ENCODE peak calls at places on chromosomes 5 and 9, in eight cellular contexts. One of them, this sample, is unnamed.

GRCh38 chr9:124595743-124596142 is 88.5 kb upstream of the NR5A1 start:
- DNase-seq in stimulated activated CD4-positive, alpha-beta T cell treated with anti-CD3 and anti-CD28 coated beads, Interleukin-15, amount 100 ng/mL, for 24 hours: no peak
- DNase-seq in CD8-positive, alpha-beta memory T cell: no peak
- DNase-seq in HuH-7.5: peak; percentile 75
- DNase-seq in NCI-H1694 treated with DMSO at 0.1 percent for 48 hours: no peak
- DNase-seq in AG08395: no peak
- DNase-seq in GM20000: no peak
- DNase-seq in foreskin fibroblast: no peak
- DNase-seq in this sample: peak; percentile 80

GRCh38 chr9:21398955-21399489 is 9.9 kb upstream of the IFNA8 start:
- DNase-seq in foreskin fibroblast: no peak
- DNase-seq in AG08395: no peak
- DNase-seq in HuH-7.5: no peak
- DNase-seq in CD8-positive, alpha-beta memory T cell: no peak
- DNase-seq in GM20000: no peak
- DNase-seq in NCI-H1694 treated with DMSO at 0.1 percent for 48 hours: no peak
- DNase-seq in stimulated activated CD4-positive, alpha-beta T cell treated with anti-CD3 and anti-CD28 coated beads, Interleukin-15, amount 100 ng/mL, for 24 hours: no peak
- DNase-seq in this sample: no peak

GRCh38 chr5:43560128-43560527 is 3.3 kb upstream of the PAIP1 start:
- DNase-seq in HuH-7.5: no peak
- DNase-seq in foreskin fibroblast: peak; percentile 93
- DNase-seq in stimulated activated CD4-positive, alpha-beta T cell treated with anti-CD3 and anti-CD28 coated beads, Interleukin-15, amount 100 ng/mL, for 24 hours: no peak
- DNase-seq in CD8-positive, alpha-beta memory T cell: no peak
- DNase-seq in NCI-H1694 treated with DMSO at 0.1 percent for 48 hours: no peak
- DNase-seq in GM20000: no peak
- DNase-seq in AG08395: no peak
- DNase-seq in this sample: no peak

GRCh38 chr5:71974165-71974564 is 133.1 kb upstream of the MAP1B start:
- DNase-seq in AG08395: no peak
- DNase-seq in HuH-7.5: no peak
- DNase-seq in GM20000: no peak
- DNase-seq in stimulated activated CD4-positive, alpha-beta T cell treated with anti-CD3 and anti-CD28 coated beads, Interleukin-15, amount 100 ng/mL, for 24 hours: no peak
- DNase-seq in foreskin fibroblast: no peak
- DNase-seq in CD8-positive, alpha-beta memory T cell: no peak
- DNase-seq in NCI-H1694 treated with DMSO at 0.1 percent for 48 hours: no peak
- DNase-seq in this sample: no peak

GRCh38 chr5:66498791-66499207 is 97.4 kb upstream of the MAST4 start:
- DNase-seq in GM20000: peak; percentile 18
- DNase-seq in foreskin fibroblast: no peak
- DNase-seq in CD8-positive, alpha-beta memory T cell: no peak
- DNase-seq in AG08395: peak; percentile 2
- DNase-seq in NCI-H1694 treated with DMSO at 0.1 percent for 48 hours: no peak
- DNase-seq in stimulated activated CD4-positive, alpha-beta T cell treated with anti-CD3 and anti-CD28 coated beads, Interleukin-15, amount 100 ng/mL, for 24 hours: no peak
- DNase-seq in HuH-7.5: no peak
- DNase-seq in this sample: peak; percentile 6

GRCh38 chr9:14523545-14523944 is 169.7 kb downstream of the ZDHHC21 start:
- DNase-seq in stimulated activated CD4-positive, alpha-beta T cell treated with anti-CD3 and anti-CD28 coated beads, Interleukin-15, amount 100 ng/mL, for 24 hours: no peak
- DNase-seq in NCI-H1694 treated with DMSO at 0.1 percent for 48 hours: no peak
- DNase-seq in CD8-positive, alpha-beta memory T cell: no peak
- DNase-seq in HuH-7.5: no peak
- DNase-seq in AG08395: no peak
- DNase-seq in foreskin fibroblast: no peak
- DNase-seq in GM20000: no peak
- DNase-seq in this sample: no peak

GRCh38 chr9:35962126-35962906 is 4.4 kb upstream of the OR2S2 start:
- DNase-seq in HuH-7.5: no peak
- DNase-seq in AG08395: peak; percentile 89
- DNase-seq in stimulated activated CD4-positive, alpha-beta T cell treated with anti-CD3 and anti-CD28 coated beads, Interleukin-15, amount 100 ng/mL, for 24 hours: no peak
- DNase-seq in foreskin fibroblast: peak; percentile 75
- DNase-seq in CD8-positive, alpha-beta memory T cell: no peak
- DNase-seq in NCI-H1694 treated with DMSO at 0.1 percent for 48 hours: no peak
- DNase-seq in GM20000: no peak
- DNase-seq in this sample: no peak

GRCh38 chr9:3708751-3709150 is 182.9 kb upstream of the RFX3 start:
- DNase-seq in AG08395: no peak
- DNase-seq in CD8-positive, alpha-beta memory T cell: no peak
- DNase-seq in foreskin fibroblast: peak; percentile 63
- DNase-seq in stimulated activated CD4-positive, alpha-beta T cell treated with anti-CD3 and anti-CD28 coated beads, Interleukin-15, amount 100 ng/mL, for 24 hours: no peak
- DNase-seq in HuH-7.5: no peak
- DNase-seq in GM20000: no peak
- DNase-seq in NCI-H1694 treated with DMSO at 0.1 percent for 48 hours: peak; percentile 20
- DNase-seq in this sample: no peak

GRCh38 chr5:62064993-62065392 is 241.0 kb upstream of the KIF2A start:
- DNase-seq in GM20000: no peak
- DNase-seq in foreskin fibroblast: peak; percentile 7
- DNase-seq in CD8-positive, alpha-beta memory T cell: no peak
- DNase-seq in NCI-H1694 treated with DMSO at 0.1 percent for 48 hours: no peak
- DNase-seq in stimulated activated CD4-positive, alpha-beta T cell treated with anti-CD3 and anti-CD28 coated beads, Interleukin-15, amount 100 ng/mL, for 24 hours: no peak
- DNase-seq in AG08395: no peak
- DNase-seq in HuH-7.5: no peak
- DNase-seq in this sample: no peak

GRCh38 chr5:123412206-123412605 is 11.0 kb downstream of the CEP120 start:
- DNase-seq in GM20000: no peak
- DNase-seq in stimulated activated CD4-positive, alpha-beta T cell treated with anti-CD3 and anti-CD28 coated beads, Interleukin-15, amount 100 ng/mL, for 24 hours: no peak
- DNase-seq in AG08395: no peak
- DNase-seq in foreskin fibroblast: no peak
- DNase-seq in CD8-positive, alpha-beta memory T cell: no peak
- DNase-seq in HuH-7.5: no peak
- DNase-seq in NCI-H1694 treated with DMSO at 0.1 percent for 48 hours: no peak
- DNase-seq in this sample: no peak

GRCh38 chr9:13555989-13556500 is 276.6 kb upstream of the MPDZ start:
- DNase-seq in foreskin fibroblast: no peak
- DNase-seq in GM20000: no peak
- DNase-seq in AG08395: no peak
- DNase-seq in stimulated activated CD4-positive, alpha-beta T cell treated with anti-CD3 and anti-CD28 coated beads, Interleukin-15, amount 100 ng/mL, for 24 hours: no peak
- DNase-seq in HuH-7.5: no peak
- DNase-seq in CD8-positive, alpha-beta memory T cell: no peak
- DNase-seq in NCI-H1694 treated with DMSO at 0.1 percent for 48 hours: no peak
- DNase-seq in this sample: no peak

GRCh38 chr9:115250646-115251045 is 132.7 kb upstream of the TNC start:
- DNase-seq in CD8-positive, alpha-beta memory T cell: no peak
- DNase-seq in NCI-H1694 treated with DMSO at 0.1 percent for 48 hours: no peak
- DNase-seq in HuH-7.5: no peak
- DNase-seq in AG08395: peak; percentile 90
- DNase-seq in GM20000: no peak
- DNase-seq in stimulated activated CD4-positive, alpha-beta T cell treated with anti-CD3 and anti-CD28 coated beads, Interleukin-15, amount 100 ng/mL, for 24 hours: no peak
- DNase-seq in foreskin fibroblast: peak; percentile 96
- DNase-seq in this sample: no peak

GRCh38 chr9:136439550-136440408 is at the start of gene INPP5E:
- DNase-seq in AG08395: peak; percentile 93
- DNase-seq in CD8-positive, alpha-beta memory T cell: peak; percentile 81
- DNase-seq in stimulated activated CD4-positive, alpha-beta T cell treated with anti-CD3 and anti-CD28 coated beads, Interleukin-15, amount 100 ng/mL, for 24 hours: peak; percentile 86
- DNase-seq in NCI-H1694 treated with DMSO at 0.1 percent for 48 hours: no peak
- DNase-seq in HuH-7.5: peak; percentile 95
- DNase-seq in foreskin fibroblast: peak; percentile 86
- DNase-seq in GM20000: peak; percentile 98
- DNase-seq in this sample: peak; percentile 16

GRCh38 chr9:101394687-101395086 is 3.7 kb downstream of the MRPL50 start:
- DNase-seq in HuH-7.5: no peak
- DNase-seq in NCI-H1694 treated with DMSO at 0.1 percent for 48 hours: no peak
- DNase-seq in GM20000: no peak
- DNase-seq in CD8-positive, alpha-beta memory T cell: no peak
- DNase-seq in AG08395: no peak
- DNase-seq in stimulated activated CD4-positive, alpha-beta T cell treated with anti-CD3 and anti-CD28 coated beads, Interleukin-15, amount 100 ng/mL, for 24 hours: no peak
- DNase-seq in foreskin fibroblast: no peak
- DNase-seq in this sample: no peak

GRCh38 chr5:84715087-84715486 is 330.4 kb upstream of the EDIL3 start:
- DNase-seq in NCI-H1694 treated with DMSO at 0.1 percent for 48 hours: no peak
- DNase-seq in CD8-positive, alpha-beta memory T cell: no peak
- DNase-seq in GM20000: no peak
- DNase-seq in HuH-7.5: no peak
- DNase-seq in AG08395: no peak
- DNase-seq in stimulated activated CD4-positive, alpha-beta T cell treated with anti-CD3 and anti-CD28 coated beads, Interleukin-15, amount 100 ng/mL, for 24 hours: no peak
- DNase-seq in foreskin fibroblast: no peak
- DNase-seq in this sample: no peak

GRCh38 chr5:77893225-77893860 is 117.2 kb upstream of the TBCA start:
- DNase-seq in GM20000: no peak
- DNase-seq in foreskin fibroblast: peak; percentile 98
- DNase-seq in AG08395: peak; percentile 96
- DNase-seq in stimulated activated CD4-positive, alpha-beta T cell treated with anti-CD3 and anti-CD28 coated beads, Interleukin-15, amount 100 ng/mL, for 24 hours: peak; percentile 6
- DNase-seq in CD8-positive, alpha-beta memory T cell: no peak
- DNase-seq in NCI-H1694 treated with DMSO at 0.1 percent for 48 hours: no peak
- DNase-seq in HuH-7.5: no peak
- DNase-seq in this sample: peak; percentile 27

GRCh38 chr9:129567842-129568559 is 52.9 kb downstream of the C9orf50 start:
- DNase-seq in AG08395: peak; percentile 65
- DNase-seq in stimulated activated CD4-positive, alpha-beta T cell treated with anti-CD3 and anti-CD28 coated beads, Interleukin-15, amount 100 ng/mL, for 24 hours: no peak
- DNase-seq in foreskin fibroblast: peak; percentile 85
- DNase-seq in GM20000: no peak
- DNase-seq in HuH-7.5: peak; percentile 70
- DNase-seq in CD8-positive, alpha-beta memory T cell: no peak
- DNase-seq in NCI-H1694 treated with DMSO at 0.1 percent for 48 hours: peak; percentile 55
- DNase-seq in this sample: peak; percentile 75

GRCh38 chr9:98538203-98538602 is 170.5 kb downstream of the GABBR2 start:
- DNase-seq in foreskin fibroblast: no peak
- DNase-seq in stimulated activated CD4-positive, alpha-beta T cell treated with anti-CD3 and anti-CD28 coated beads, Interleukin-15, amount 100 ng/mL, for 24 hours: no peak
- DNase-seq in AG08395: no peak
- DNase-seq in CD8-positive, alpha-beta memory T cell: no peak
- DNase-seq in NCI-H1694 treated with DMSO at 0.1 percent for 48 hours: no peak
- DNase-seq in HuH-7.5: no peak
- DNase-seq in GM20000: no peak
- DNase-seq in this sample: no peak

GRCh38 chr5:88691945-88692868 is 190.8 kb downstream of the MEF2C start:
- DNase-seq in GM20000: no peak
- DNase-seq in foreskin fibroblast: no peak
- DNase-seq in HuH-7.5: no peak
- DNase-seq in stimulated activated CD4-positive, alpha-beta T cell treated with anti-CD3 and anti-CD28 coated beads, Interleukin-15, amount 100 ng/mL, for 24 hours: no peak
- DNase-seq in NCI-H1694 treated with DMSO at 0.1 percent for 48 hours: no peak
- DNase-seq in AG08395: no peak
- DNase-seq in CD8-positive, alpha-beta memory T cell: no peak
- DNase-seq in this sample: no peak

GRCh38 chr5:34957857-34958690 is 28.7 kb downstream of the DNAJC21 start:
- DNase-seq in HuH-7.5: peak; percentile 49
- DNase-seq in NCI-H1694 treated with DMSO at 0.1 percent for 48 hours: peak; percentile 33
- DNase-seq in AG08395: peak; percentile 67
- DNase-seq in stimulated activated CD4-positive, alpha-beta T cell treated with anti-CD3 and anti-CD28 coated beads, Interleukin-15, amount 100 ng/mL, for 24 hours: peak; percentile 7
- DNase-seq in foreskin fibroblast: peak; percentile 66
- DNase-seq in CD8-positive, alpha-beta memory T cell: no peak
- DNase-seq in GM20000: peak; percentile 41
- DNase-seq in this sample: peak; percentile 30

GRCh38 chr5:87029951-87030350 is 237.7 kb upstream of the RASA1 start:
- DNase-seq in CD8-positive, alpha-beta memory T cell: no peak
- DNase-seq in GM20000: no peak
- DNase-seq in AG08395: no peak
- DNase-seq in foreskin fibroblast: no peak
- DNase-seq in stimulated activated CD4-positive, alpha-beta T cell treated with anti-CD3 and anti-CD28 coated beads, Interleukin-15, amount 100 ng/mL, for 24 hours: no peak
- DNase-seq in NCI-H1694 treated with DMSO at 0.1 percent for 48 hours: no peak
- DNase-seq in HuH-7.5: no peak
- DNase-seq in this sample: no peak

GRCh38 chr9:16626577-16627130 is 243.8 kb downstream of the BNC2 start:
- DNase-seq in GM20000: no peak
- DNase-seq in stimulated activated CD4-positive, alpha-beta T cell treated with anti-CD3 and anti-CD28 coated beads, Interleukin-15, amount 100 ng/mL, for 24 hours: no peak
- DNase-seq in AG08395: peak; percentile 73
- DNase-seq in CD8-positive, alpha-beta memory T cell: no peak
- DNase-seq in foreskin fibroblast: peak; percentile 86
- DNase-seq in HuH-7.5: no peak
- DNase-seq in NCI-H1694 treated with DMSO at 0.1 percent for 48 hours: peak; percentile 91
- DNase-seq in this sample: no peak

GRCh38 chr5:113056988-113057387 is 80.4 kb downstream of the DCP2 start:
- DNase-seq in NCI-H1694 treated with DMSO at 0.1 percent for 48 hours: no peak
- DNase-seq in GM20000: no peak
- DNase-seq in foreskin fibroblast: no peak
- DNase-seq in stimulated activated CD4-positive, alpha-beta T cell treated with anti-CD3 and anti-CD28 coated beads, Interleukin-15, amount 100 ng/mL, for 24 hours: no peak
- DNase-seq in HuH-7.5: no peak
- DNase-seq in AG08395: no peak
- DNase-seq in CD8-positive, alpha-beta memory T cell: no peak
- DNase-seq in this sample: no peak

GRCh38 chr5:123429221-123429954 is 6.2 kb upstream of the CEP120 start:
- DNase-seq in HuH-7.5: no peak
- DNase-seq in CD8-positive, alpha-beta memory T cell: no peak
- DNase-seq in NCI-H1694 treated with DMSO at 0.1 percent for 48 hours: no peak
- DNase-seq in foreskin fibroblast: peak; percentile 32
- DNase-seq in GM20000: no peak
- DNase-seq in AG08395: no peak
- DNase-seq in stimulated activated CD4-positive, alpha-beta T cell treated with anti-CD3 and anti-CD28 coated beads, Interleukin-15, amount 100 ng/mL, for 24 hours: no peak
- DNase-seq in this sample: no peak

GRCh38 chr9:115204827-115205506 is 87.0 kb upstream of the TNC start:
- DNase-seq in GM20000: peak; percentile 32
- DNase-seq in NCI-H1694 treated with DMSO at 0.1 percent for 48 hours: no peak
- DNase-seq in AG08395: peak; percentile 69
- DNase-seq in foreskin fibroblast: peak; percentile 89
- DNase-seq in CD8-positive, alpha-beta memory T cell: no peak
- DNase-seq in HuH-7.5: no peak
- DNase-seq in stimulated activated CD4-positive, alpha-beta T cell treated with anti-CD3 and anti-CD28 coated beads, Interleukin-15, amount 100 ng/mL, for 24 hours: no peak
- DNase-seq in this sample: no peak

GRCh38 chr5:2031581-2031980 is 148.9 kb upstream of the IRX4 start:
- DNase-seq in HuH-7.5: no peak
- DNase-seq in GM20000: no peak
- DNase-seq in NCI-H1694 treated with DMSO at 0.1 percent for 48 hours: no peak
- DNase-seq in AG08395: no peak
- DNase-seq in CD8-positive, alpha-beta memory T cell: no peak
- DNase-seq in stimulated activated CD4-positive, alpha-beta T cell treated with anti-CD3 and anti-CD28 coated beads, Interleukin-15, amount 100 ng/mL, for 24 hours: no peak
- DNase-seq in foreskin fibroblast: no peak
- DNase-seq in this sample: no peak

GRCh38 chr5:87754009-87754757 is 341.5 kb upstream of the CCNH start:
- DNase-seq in foreskin fibroblast: no peak
- DNase-seq in NCI-H1694 treated with DMSO at 0.1 percent for 48 hours: no peak
- DNase-seq in CD8-positive, alpha-beta memory T cell: no peak
- DNase-seq in GM20000: no peak
- DNase-seq in HuH-7.5: no peak
- DNase-seq in stimulated activated CD4-positive, alpha-beta T cell treated with anti-CD3 and anti-CD28 coated beads, Interleukin-15, amount 100 ng/mL, for 24 hours: no peak
- DNase-seq in AG08395: no peak
- DNase-seq in this sample: no peak

GRCh38 chr9:14616188-14616982 is 76.8 kb downstream of the ZDHHC21 start:
- DNase-seq in CD8-positive, alpha-beta memory T cell: no peak
- DNase-seq in HuH-7.5: no peak
- DNase-seq in foreskin fibroblast: peak; percentile 70
- DNase-seq in NCI-H1694 treated with DMSO at 0.1 percent for 48 hours: peak; percentile 87
- DNase-seq in stimulated activated CD4-positive, alpha-beta T cell treated with anti-CD3 and anti-CD28 coated beads, Interleukin-15, amount 100 ng/mL, for 24 hours: no peak
- DNase-seq in AG08395: peak; percentile 39
- DNase-seq in GM20000: peak; percentile 14
- DNase-seq in this sample: peak; percentile 39

GRCh38 chr5:144102361-144102760 is 68.1 kb downstream of the YIPF5 start:
- DNase-seq in NCI-H1694 treated with DMSO at 0.1 percent for 48 hours: no peak
- DNase-seq in GM20000: no peak
- DNase-seq in foreskin fibroblast: no peak
- DNase-seq in HuH-7.5: no peak
- DNase-seq in stimulated activated CD4-positive, alpha-beta T cell treated with anti-CD3 and anti-CD28 coated beads, Interleukin-15, amount 100 ng/mL, for 24 hours: no peak
- DNase-seq in AG08395: no peak
- DNase-seq in CD8-positive, alpha-beta memory T cell: no peak
- DNase-seq in this sample: no peak

GRCh38 chr5:72021651-72022357 is 85.5 kb upstream of the MAP1B start:
- DNase-seq in foreskin fibroblast: no peak
- DNase-seq in AG08395: no peak
- DNase-seq in stimulated activated CD4-positive, alpha-beta T cell treated with anti-CD3 and anti-CD28 coated beads, Interleukin-15, amount 100 ng/mL, for 24 hours: no peak
- DNase-seq in GM20000: no peak
- DNase-seq in CD8-positive, alpha-beta memory T cell: no peak
- DNase-seq in NCI-H1694 treated with DMSO at 0.1 percent for 48 hours: no peak
- DNase-seq in HuH-7.5: no peak
- DNase-seq in this sample: no peak

GRCh38 chr5:169667896-169668674 is 31.0 kb downstream of the DOCK2 start:
- DNase-seq in stimulated activated CD4-positive, alpha-beta T cell treated with anti-CD3 and anti-CD28 coated beads, Interleukin-15, amount 100 ng/mL, for 24 hours: no peak
- DNase-seq in NCI-H1694 treated with DMSO at 0.1 percent for 48 hours: peak; percentile 89
- DNase-seq in AG08395: peak; percentile 28
- DNase-seq in HuH-7.5: no peak
- DNase-seq in GM20000: no peak
- DNase-seq in CD8-positive, alpha-beta memory T cell: no peak
- DNase-seq in foreskin fibroblast: peak; percentile 31
- DNase-seq in this sample: peak; percentile 1

GRCh38 chr5:41908374-41909079 is 4.4 kb downstream of the RIMOC1 start:
- DNase-seq in AG08395: peak; percentile 41
- DNase-seq in CD8-positive, alpha-beta memory T cell: no peak
- DNase-seq in foreskin fibroblast: peak; percentile 54
- DNase-seq in HuH-7.5: no peak
- DNase-seq in NCI-H1694 treated with DMSO at 0.1 percent for 48 hours: no peak
- DNase-seq in GM20000: no peak
- DNase-seq in stimulated activated CD4-positive, alpha-beta T cell treated with anti-CD3 and anti-CD28 coated beads, Interleukin-15, amount 100 ng/mL, for 24 hours: no peak
- DNase-seq in this sample: no peak

GRCh38 chr9:122080986-122081385 is 12.1 kb downstream of the TTLL11 start:
- DNase-seq in AG08395: no peak
- DNase-seq in HuH-7.5: no peak
- DNase-seq in foreskin fibroblast: no peak
- DNase-seq in NCI-H1694 treated with DMSO at 0.1 percent for 48 hours: no peak
- DNase-seq in CD8-positive, alpha-beta memory T cell: no peak
- DNase-seq in GM20000: no peak
- DNase-seq in stimulated activated CD4-positive, alpha-beta T cell treated with anti-CD3 and anti-CD28 coated beads, Interleukin-15, amount 100 ng/mL, for 24 hours: no peak
- DNase-seq in this sample: no peak

GRCh38 chr5:176559683-176560082 is 10.5 kb downstream of the CDHR2 start:
- DNase-seq in GM20000: no peak
- DNase-seq in AG08395: no peak
- DNase-seq in stimulated activated CD4-positive, alpha-beta T cell treated with anti-CD3 and anti-CD28 coated beads, Interleukin-15, amount 100 ng/mL, for 24 hours: no peak
- DNase-seq in NCI-H1694 treated with DMSO at 0.1 percent for 48 hours: no peak
- DNase-seq in foreskin fibroblast: peak; percentile 34
- DNase-seq in CD8-positive, alpha-beta memory T cell: no peak
- DNase-seq in HuH-7.5: no peak
- DNase-seq in this sample: no peak

This sample was measured in HepG2.